ENCODE peak calls at places on chromosomes 2 and 18, in six cellular contexts. E is stomach, D is AG04449, F is AG10803, H is fibroblast of the aortic adventitia, Z is cardiac muscle cell. P is an unnamed sample.
A peak's percentile ranks its signal among the peaks of the same experiment; 100 is the strongest.

GRCh38 chr18:11906926-11907874 is 917 bp downstream of the MPPE1 start:
- DNase-seq in D (no peak), E (no peak), F (no peak), Z (no peak), H (no peak), P (no peak)

GRCh38 chr2:11998218-11998617 is 251.8 kb downstream of the LPIN1 start:
- DNase-seq in E (no peak), F (peak; percentile 67), H (peak; percentile 35), Z (peak; percentile 21), D (peak; percentile 28), P (peak; percentile 20)

GRCh38 chr2:61543062-61543461 is 4.9 kb upstream of the XPO1 start:
- DNase-seq in H (no peak), F (no peak), E (no peak), Z (no peak), D (no peak), P (no peak)

GRCh38 chr2:14702258-14702657 is 69.7 kb downstream of the LRATD1 start:
- DNase-seq in E (no peak), F (no peak), Z (no peak), D (no peak), H (no peak), P (no peak)

GRCh38 chr2:206856474-206856873 is 82.8 kb upstream of the CPO start:
- DNase-seq in E (no peak), H (peak; percentile 70), F (peak; percentile 33), D (peak; percentile 23), Z (peak; percentile 15), P (no peak)

GRCh38 chr2:104318001-104318555 is 535.8 kb upstream of the POU3F3 start:
- DNase-seq in Z (no peak), F (no peak), E (no peak), H (no peak), D (no peak), P (no peak)

GRCh38 chr2:133422946-133423345 is 145.3 kb downstream of the NCKAP5 start:
- DNase-seq in F (peak; percentile 59), Z (peak; percentile 17), H (peak; percentile 53), E (no peak), D (peak; percentile 79), P (no peak)

GRCh38 chr2:99180755-99181647 is at the start of the genes MITD1 and MRPL30:
- DNase-seq in E (peak; percentile 92), D (peak; percentile 81), H (peak; percentile 98), Z (peak; percentile 97), F (peak; percentile 95), P (peak; percentile 84)

GRCh38 chr2:176067587-176068002 is 16.2 kb downstream of the EVX2 start:
- DNase-seq in E (no peak), H (no peak), D (no peak), Z (no peak), F (no peak), P (no peak)

GRCh38 chr2:3605013-3605961 is 10.4 kb downstream of the COLEC11 start:
- DNase-seq in D (no peak), E (no peak), F (peak; percentile 29), H (peak; percentile 55), Z (no peak), P (peak; percentile 55)

GRCh38 chr2:49928541-49928940 is 774.2 kb upstream of the FSHR start:
- DNase-seq in Z (no peak), D (no peak), E (no peak), F (no peak), H (no peak), P (no peak)

GRCh38 chr2:105748564-105748963 is 3.9 kb downstream of the NCK2 start:
- DNase-seq in Z (no peak), H (no peak), E (no peak), D (no peak), F (no peak), P (no peak)

GRCh38 chr18:74456409-74457042 is 582 bp downstream of the DIPK1C start:
- DNase-seq in Z (no peak), E (no peak), F (no peak), D (no peak), H (no peak), P (no peak)

GRCh38 chr2:20689428-20690264 is 22.7 kb downstream of the GDF7 start:
- DNase-seq in Z (peak; percentile 75), E (no peak), F (no peak), H (no peak), D (no peak), P (no peak)

GRCh38 chr2:158009425-158009824 is 92.3 kb upstream of the UPP2 start:
- DNase-seq in E (no peak), H (peak; percentile 36), Z (peak; percentile 20), D (no peak), F (no peak), P (no peak)

GRCh38 chr2:158004131-158004530 is 97.5 kb upstream of the UPP2 start:
- DNase-seq in F (peak; percentile 7), H (no peak), E (no peak), Z (peak; percentile 10), D (no peak), P (no peak)

GRCh38 chr2:158002079-158002478 is 99.6 kb upstream of the UPP2 start:
- DNase-seq in Z (no peak), E (no peak), D (no peak), H (no peak), F (no peak), P (no peak)

GRCh38 chr2:158011055-158011771 is 90.5 kb upstream of the UPP2 start:
- DNase-seq in F (no peak), D (no peak), E (no peak), H (no peak), Z (no peak), P (no peak)

DNA sequence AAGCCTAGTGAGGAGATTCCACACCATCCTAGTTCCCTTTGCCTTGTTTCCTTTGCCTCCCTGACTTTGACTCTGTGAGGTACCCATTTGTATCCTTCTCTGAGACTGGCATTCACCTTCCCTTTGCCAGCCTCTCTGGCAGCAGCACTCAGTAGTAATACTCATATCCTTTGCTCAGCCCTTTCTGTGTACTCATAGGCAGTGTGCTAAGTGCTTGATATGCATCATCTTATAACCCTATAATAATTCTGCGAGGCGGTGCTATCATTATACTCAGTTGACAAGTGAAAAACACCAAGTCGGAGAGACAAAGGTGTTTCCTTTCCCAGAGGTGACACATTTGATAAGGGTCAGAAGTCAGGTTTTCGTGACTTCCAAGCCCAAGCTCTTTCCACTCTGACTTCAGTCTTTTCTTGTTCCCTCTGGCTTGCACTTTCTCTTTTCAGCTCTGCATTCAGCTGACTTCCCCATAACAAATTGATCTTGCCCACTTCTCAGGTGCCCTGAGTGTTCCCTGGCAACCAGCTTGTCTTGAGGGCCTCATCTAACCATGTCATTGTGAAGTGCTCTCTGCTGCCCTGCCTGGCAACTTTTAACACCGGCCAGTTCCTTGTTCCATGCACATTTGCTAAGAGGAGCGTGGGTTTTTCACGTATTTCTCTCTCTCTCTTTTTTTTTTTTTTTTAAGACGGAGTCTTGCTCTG is 94.6 kb upstream of the UPP2 start:
- DNase-seq in E (no peak), F (no peak), D (no peak), H (no peak), Z (no peak), P (no peak)
- TF ChIP-seq CTCF in E (no peak), F (no peak), D (no peak), H (no peak), Z (no peak), P (no peak)

GRCh38 chr2:150487537-150488429 is at the start of gene RND3:
- DNase-seq in F (peak; percentile 99), Z (peak; percentile 99), D (peak; percentile 96), H (peak; percentile 100), E (peak; percentile 96), P (peak; percentile 75)
- TF ChIP-seq CTCF in F (peak; percentile 92), Z (peak; percentile 86), D (peak; percentile 82), H (peak; percentile 87), E (no peak), P (peak; percentile 72)

DNA sequence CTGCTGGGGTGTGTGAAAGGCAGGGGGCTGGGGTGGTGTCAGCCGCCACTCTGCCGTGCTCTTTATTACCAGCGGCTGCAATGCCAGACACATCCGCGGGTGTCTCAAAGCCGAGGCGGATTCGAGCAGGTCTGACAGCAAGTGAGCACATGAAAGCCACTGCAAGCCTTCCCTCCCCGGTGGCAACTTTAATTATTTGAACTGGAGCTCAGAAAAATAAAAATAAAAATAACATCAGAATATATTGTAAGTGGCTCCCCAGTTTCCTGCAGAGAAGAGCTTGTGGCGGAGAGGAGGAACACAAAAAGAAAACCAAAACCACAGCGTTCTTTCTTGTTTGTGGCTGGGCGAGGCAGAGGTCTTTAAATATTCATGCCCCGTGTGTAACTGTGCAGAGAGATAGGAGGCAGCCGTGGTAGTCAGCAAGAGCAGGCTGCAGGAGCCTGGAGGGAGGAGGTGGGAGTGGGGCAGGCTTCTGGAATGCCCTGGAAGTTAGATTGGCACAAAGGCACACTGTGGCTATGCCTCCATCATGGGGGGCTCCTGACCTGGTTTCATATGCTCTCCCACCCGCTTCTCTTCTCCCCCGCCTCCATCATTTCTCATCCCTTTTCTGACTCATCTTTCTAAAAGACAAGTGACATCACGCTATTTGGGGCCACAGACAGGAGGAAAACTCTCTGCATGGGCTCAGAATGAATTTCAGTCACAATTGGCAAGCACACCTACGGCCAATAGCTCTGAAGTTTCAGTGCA is 199.8 kb downstream of the CLIP4 start:
- DNase-seq in Z (peak; percentile 11), D (no peak), H (no peak), F (peak; percentile 12), E (peak; percentile 55), P (peak; percentile 37)
- TF ChIP-seq CTCF in Z (no peak), D (peak; percentile 26), H (no peak), F (peak; percentile 17), E (no peak), P (no peak)

GRCh38 chr2:152571035-152571766 is 146.1 kb downstream of the PRPF40A start:
- DNase-seq in D (no peak), Z (no peak), E (no peak), F (peak; percentile 34), H (peak; percentile 42), P (no peak)
- TF ChIP-seq CTCF in D (no peak), Z (no peak), E (no peak), F (no peak), H (no peak), P (no peak)

GRCh38 chr18:35042389-35043066 is 1.3 kb downstream of the MAPRE2 start:
- DNase-seq in Z (peak; percentile 32), F (no peak), D (no peak), H (peak; percentile 66), E (no peak), P (peak; percentile 15)

GRCh38 chr18:35040988-35041751 is at the start of gene MAPRE2:
- DNase-seq in Z (peak; percentile 99), F (peak; percentile 97), H (peak; percentile 95), D (peak; percentile 75), E (peak; percentile 99), P (peak; percentile 92)

GRCh38 chr18:35040638-35040987 is 600 bp upstream of the MAPRE2 start:
- DNase-seq in Z (no peak), D (no peak), H (no peak), E (no peak), F (no peak), P (no peak)

GRCh38 chr18:35043207-35043606 is 2.0 kb downstream of the MAPRE2 start:
- DNase-seq in D (no peak), H (no peak), F (no peak), E (no peak), Z (no peak), P (no peak)

GRCh38 chr18:35041752-35042379 is 653 bp downstream of the MAPRE2 start:
- DNase-seq in F (no peak), H (no peak), D (no peak), E (no peak), Z (peak; percentile 27), P (peak; percentile 28)
- TF ChIP-seq CTCF in F (peak; percentile 10), H (no peak), D (no peak), E (no peak), Z (no peak), P (no peak)